ENCODE peak calls at places on chromosomes 6 and 20, in five cellular contexts. F is mucosa of gallbladder, M is NCI-H524, B is fibroblast of mammary gland, S is choroid plexus epithelial cell. L is an unnamed sample.

GRCh38 chr6:67219336-67219735 is 1415.7 kb upstream of the ADGRB3 start:
- DNase-seq in F (no peak), M (no peak), B (no peak), S (peak), L (no peak)

GRCh38 chr20:6654490-6655247 is 112.8 kb upstream of the BMP2 start:
- DNase-seq in F (no peak), M (no peak), B (peak), S (peak), L (no peak)

GRCh38 chr6:112956696-112957525 is 609.8 kb downstream of the RFPL4B start:
- DNase-seq in F (no peak), M (no peak), B (peak), S (peak), L (no peak)

GRCh38 chr20:33677991-33678431 is 3.8 kb upstream of the NECAB3 start:
- DNase-seq in F (no peak), M (no peak), B (no peak), S (no peak), L (no peak)

GRCh38 chr6:166616261-166617226 is 10.5 kb downstream of the RPS6KA2 start:
- DNase-seq in F (no peak), M (no peak), B (no peak), S (no peak), L (no peak)

GRCh38 chr6:82915666-82916065 is 150.0 kb downstream of the UBE3D start:
- DNase-seq in F (no peak), M (peak), B (no peak), S (no peak), L (no peak)

GRCh38 chr6:32436995-32437836 is 2.5 kb upstream of the HLA-DRA start:
- DNase-seq in F (no peak), M (no peak), B (peak), S (peak), L (peak)

GRCh38 chr20:44618318-44618731 is 33.2 kb downstream of the ADA start:
- DNase-seq in F (no peak), M (peak), B (no peak), S (no peak), L (no peak)

GRCh38 chr6:143451531-143451930 is 926 bp downstream of the PEX3 start:
- DNase-seq in F (no peak), M (no peak), B (peak), S (peak), L (no peak)

GRCh38 chr6:7238900-7239589 is 74.0 kb downstream of the SSR1 start:
- DNase-seq in F (peak), M (peak), B (peak), S (peak), L (peak)

GRCh38 chr6:15577550-15578171 is 85.2 kb downstream of the DTNBP1 start:
- DNase-seq in F (no peak), M (no peak), B (no peak), S (no peak), L (no peak)

GRCh38 chr6:52176550-52176949 is 9.6 kb upstream of the IL17A start:
- DNase-seq in F (no peak), M (no peak), B (no peak), S (no peak), L (no peak)

GRCh38 chr20:5524886-5525285 is 208.1 kb upstream of the PROKR2 start:
- DNase-seq in F (no peak), M (peak), B (no peak), S (peak), L (no peak)

GRCh38 chr20:58515240-58516212 is at the start of gene APCDD1L:
- DNase-seq in F (no peak), M (no peak), B (peak), S (peak), L (no peak)

GRCh38 chr6:170080828-170081368 is 210.0 kb downstream of the DLL1 start:
- DNase-seq in F (no peak), M (peak), B (no peak), S (no peak), L (peak)

GRCh38 chr6:143609501-143609900 is 68.3 kb upstream of the PHACTR2 start:
- DNase-seq in F (no peak), M (no peak), B (no peak), S (no peak), L (no peak)

GRCh38 chr6:14796974-14797762 is 448.7 kb upstream of the JARID2 start:
- DNase-seq in F (no peak), M (no peak), B (no peak), S (no peak), L (no peak)

GRCh38 chr20:57573893-57574292 is 13.0 kb downstream of the PCK1 start:
- DNase-seq in F (no peak), M (no peak), B (no peak), S (no peak), L (no peak)

GRCh38 chr6:71289039-71289801 is 609 bp downstream of the OGFRL1 start:
- DNase-seq in F (no peak), M (peak), B (peak), S (no peak), L (no peak)

GRCh38 chr20:48605364-48606116 is 222.3 kb downstream of the PREX1 start:
- DNase-seq in F (no peak), M (no peak), B (no peak), S (no peak), L (no peak)

GRCh38 chr6:73515204-73516101 is 5.4 kb downstream of the EEF1A1 start:
- DNase-seq in F (peak), M (peak), B (peak), S (peak), L (peak)

GRCh38 chr6:132512638-132513632 is at the start of gene STX7:
- DNase-seq in F (peak), M (peak), B (peak), S (peak), L (peak)

GRCh38 chr20:2114106-2114505 is 12.5 kb downstream of the STK35 start:
- DNase-seq in F (no peak), M (no peak), B (no peak), S (no peak), L (no peak)

GRCh38 chr6:16929814-16930213 is 168.6 kb upstream of the ATXN1 start:
- DNase-seq in F (no peak), M (no peak), B (peak), S (peak), L (no peak)

GRCh38 chr6:2920671-2921112 is 17.6 kb upstream of the SERPINB9 start:
- DNase-seq in F (no peak), M (no peak), B (no peak), S (no peak), L (no peak)

GRCh38 chr20:34111057-34111711 is 859 bp downstream of the EIF2S2 start:
- DNase-seq in F (no peak), M (no peak), B (peak), S (peak), L (no peak)

GRCh38 chr6:144582939-144583613 is 297.9 kb downstream of the UTRN start:
- DNase-seq in F (peak), M (peak), B (peak), S (peak), L (peak)

GRCh38 chr20:43955244-43956191 is 40.9 kb downstream of the TOX2 start:
- DNase-seq in F (no peak), M (no peak), B (peak), S (peak), L (no peak)

GRCh38 chr6:158038291-158039177 is 56.9 kb downstream of the SYNJ2 start:
- DNase-seq in F (no peak), M (peak), B (no peak), S (no peak), L (no peak)

GRCh38 chr6:1029196-1029595 is 282.7 kb upstream of the FOXQ1 start:
- DNase-seq in F (no peak), M (peak), B (no peak), S (peak), L (no peak)

GRCh38 chr6:884570-884969 is 191.6 kb upstream of the EXOC2 start:
- DNase-seq in F (no peak), M (no peak), B (no peak), S (no peak), L (no peak)

GRCh38 chr20:58566981-58567380 is 51.8 kb upstream of the APCDD1L start:
- DNase-seq in F (no peak), M (no peak), B (no peak), S (no peak), L (no peak)

GRCh38 chr20:36267605-36268500 is 31.6 kb downstream of the AAR2 start:
- DNase-seq in F (no peak), M (no peak), B (no peak), S (no peak), L (no peak)